ENCODE peak calls at places on chromosome 3, in ten cellular contexts. C, N, G, D, L, Z, W, U, X and P are unnamed samples.

GRCh38 chr3:182740710-182741109 is 52.6 kb upstream of the ATP11B start:
- DNase-seq in C (no peak), N (no peak), G (no peak), D (no peak), L (no peak), Z (no peak), W (no peak), U (no peak), X (no peak), P (no peak)

GRCh38 chr3:31610700-31611275 is 78.1 kb downstream of the STT3B start:
- DNase-seq in C (peak), N (peak), G (no peak), D (no peak), L (no peak), Z (no peak), W (no peak), U (peak), X (no peak), P (no peak)

GRCh38 chr3:139529624-139530023 is 9.9 kb downstream of the RBP1 start:
- DNase-seq in C (no peak), N (no peak), G (no peak), D (no peak), L (no peak), Z (no peak), W (no peak), U (no peak), X (no peak), P (no peak)

GRCh38 chr3:94146455-94146854 is 83.6 kb downstream of the NSUN3 start:
- DNase-seq in C (no peak), N (no peak), G (no peak), D (no peak), L (no peak), Z (no peak), W (no peak), U (no peak), X (no peak), P (no peak)

GRCh38 chr3:114496021-114496434 is 202.2 kb downstream of the TIGIT start:
- DNase-seq in C (no peak), N (peak), G (peak), D (no peak), L (no peak), Z (no peak), W (no peak), U (peak), X (no peak), P (no peak)

GRCh38 chr3:61718565-61718964 is 157.2 kb downstream of the PTPRG start:
- DNase-seq in C (no peak), N (no peak), G (no peak), D (no peak), L (no peak), Z (no peak), W (no peak), U (no peak), X (no peak), P (no peak)

GRCh38 chr3:39810647-39811161 is 1.3 kb downstream of the MYRIP start:
- DNase-seq in C (no peak), N (no peak), G (no peak), D (no peak), L (no peak), Z (no peak), W (no peak), U (no peak), X (no peak), P (peak)

GRCh38 chr3:119359476-119359998 is 65.4 kb downstream of the ARHGAP31 start:
- DNase-seq in C (no peak), N (no peak), G (no peak), D (no peak), L (no peak), Z (no peak), W (no peak), U (no peak), X (no peak), P (no peak)

GRCh38 chr3:66405701-66406091 is 95.1 kb downstream of the LRIG1 start:
- DNase-seq in C (no peak), N (peak), G (no peak), D (no peak), L (no peak), Z (peak), W (no peak), U (peak), X (no peak), P (no peak)

GRCh38 chr3:197942956-197943556 is 6.9 kb upstream of the RPL35A start:
- DNase-seq in C (peak), N (no peak), G (no peak), D (no peak), L (no peak), Z (no peak), W (no peak), U (peak), X (no peak), P (no peak)

GRCh38 chr3:44915702-44916438 is 41.5 kb downstream of the TGM4 start:
- DNase-seq in C (peak), N (no peak), G (no peak), D (no peak), L (no peak), Z (no peak), W (no peak), U (peak), X (no peak), P (no peak)

GRCh38 chr3:141052570-141053069 is 1.5 kb downstream of the SPSB4 start:
- DNase-seq in C (peak), N (no peak), G (no peak), D (no peak), L (no peak), Z (no peak), W (no peak), U (no peak), X (no peak), P (peak)

GRCh38 chr3:122353901-122354401 is 28.9 kb downstream of the CSTA start:
- DNase-seq in C (no peak), N (no peak), G (no peak), D (no peak), L (no peak), Z (no peak), W (no peak), U (no peak), X (no peak), P (no peak)

GRCh38 chr3:19364150-19364549 is 215.8 kb downstream of the KCNH8 start:
- DNase-seq in C (no peak), N (no peak), G (no peak), D (no peak), L (no peak), Z (no peak), W (no peak), U (no peak), X (no peak), P (no peak)

GRCh38 chr3:122188758-122189157 is 5.3 kb downstream of the CASR start:
- DNase-seq in C (no peak), N (no peak), G (no peak), D (no peak), L (no peak), Z (no peak), W (no peak), U (no peak), X (no peak), P (no peak)

GRCh38 chr3:69088033-69088432 is 3.3 kb downstream of the ARL6IP5 start:
- DNase-seq in C (no peak), N (no peak), G (no peak), D (no peak), L (no peak), Z (no peak), W (no peak), U (peak), X (no peak), P (no peak)
- TF ChIP-seq CTCF in C (no peak), N (no peak), G (no peak), D (peak), L (no peak), Z (no peak), W (no peak), U (peak), X (no peak), P (no peak)

DNA sequence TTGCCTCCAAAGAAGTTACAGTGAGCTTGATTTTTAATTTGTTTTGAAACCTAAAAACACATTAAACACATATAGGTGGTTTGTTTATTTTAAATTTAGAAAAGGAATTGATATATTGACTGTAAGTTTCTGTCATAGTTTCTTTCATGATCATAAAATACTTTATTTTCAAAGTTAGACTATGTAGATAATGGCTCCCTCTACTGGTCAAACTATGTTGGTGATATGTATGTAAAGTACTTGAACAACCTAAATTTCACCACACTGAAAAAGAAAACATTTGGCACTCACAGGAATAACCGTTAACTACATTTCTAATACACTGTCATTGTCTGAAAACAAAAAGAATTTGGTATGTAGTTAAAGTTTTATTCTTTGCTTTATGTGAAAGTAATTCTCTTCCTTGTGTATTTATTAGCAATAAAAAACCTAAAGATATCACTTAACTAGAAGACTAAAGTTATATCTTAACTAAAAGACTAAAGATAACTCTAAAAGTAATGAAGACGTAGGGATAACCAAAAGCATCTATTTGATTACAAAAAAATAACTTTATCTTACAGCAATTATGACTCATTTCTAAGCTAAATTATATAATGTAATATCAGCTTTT is 427.5 kb downstream of the VGLL3 start:
- DNase-seq in C (no peak), N (peak), G (peak), D (no peak), L (no peak), Z (no peak), W (no peak), U (peak), X (no peak), P (no peak)
- TF ChIP-seq CTCF in C (peak), N (peak), G (peak), D (peak), L (peak), Z (no peak), W (peak), U (peak), X (peak), P (peak)

GRCh38 chr3:172303941-172304558 is 144.2 kb downstream of the GHSR start:
- DNase-seq in C (no peak), N (no peak), G (no peak), D (no peak), L (no peak), Z (no peak), W (no peak), U (no peak), X (no peak), P (no peak)
- TF ChIP-seq CTCF in C (no peak), N (no peak), G (peak), D (peak), L (no peak), Z (no peak), W (no peak), U (peak), X (peak), P (no peak)

DNA sequence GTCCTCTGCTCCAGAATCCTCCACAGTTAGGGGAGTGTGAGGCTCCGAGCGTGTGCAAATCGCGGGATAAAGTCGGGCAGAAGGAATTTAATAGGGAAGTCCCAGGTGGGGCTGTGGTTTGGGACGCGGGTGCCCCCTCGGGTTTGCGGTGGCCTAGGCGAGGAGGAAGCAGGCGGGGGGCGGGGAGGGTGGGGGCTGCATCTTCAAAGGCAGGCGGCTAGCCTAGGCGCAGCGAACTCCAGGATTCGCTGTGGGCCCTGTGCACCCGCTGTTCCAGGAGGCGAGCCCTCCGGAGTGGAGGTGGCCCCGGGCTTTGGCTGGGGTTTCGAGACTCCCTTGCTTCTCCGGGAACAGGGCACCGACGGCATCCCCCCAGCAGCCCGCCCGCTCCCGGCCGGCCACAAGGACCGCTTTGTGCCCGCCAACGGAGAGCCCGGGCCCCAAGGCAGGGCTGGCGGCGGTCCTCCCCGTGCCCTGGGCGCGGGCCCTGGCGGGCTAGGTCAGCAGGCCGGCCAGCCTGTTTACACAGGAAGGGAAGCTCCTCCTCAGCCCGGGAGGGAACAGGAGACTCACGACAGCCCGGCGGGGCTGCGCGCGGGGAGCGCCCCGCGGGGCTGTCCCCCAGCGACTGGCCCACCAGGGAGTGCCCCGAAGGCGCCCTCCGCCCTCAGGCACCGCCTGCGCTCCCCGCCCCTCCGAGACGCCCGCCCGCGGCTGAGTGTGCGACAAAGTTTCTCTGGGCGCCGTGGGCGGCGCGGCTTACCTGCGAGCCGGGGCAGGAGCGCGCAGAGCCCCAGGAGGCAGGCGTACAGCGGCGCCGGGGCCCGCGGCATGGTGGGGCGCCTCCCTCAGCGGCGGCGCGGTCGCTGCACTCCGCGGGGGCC is 755 bp downstream of the ITGB5 start:
- DNase-seq in C (peak), N (no peak), G (no peak), D (no peak), L (peak), Z (peak), W (peak), U (peak), X (no peak), P (peak)
- TF ChIP-seq CTCF in C (no peak), N (no peak), G (no peak), D (peak), L (no peak), Z (no peak), W (no peak), U (no peak), X (peak), P (no peak)

GRCh38 chr3:72567976-72568560 is 280.2 kb downstream of the SHQ1 start:
- DNase-seq in C (no peak), N (no peak), G (no peak), D (no peak), L (no peak), Z (no peak), W (no peak), U (no peak), X (no peak), P (no peak)
- TF ChIP-seq CTCF in C (no peak), N (no peak), G (no peak), D (no peak), L (no peak), Z (no peak), W (no peak), U (no peak), X (no peak), P (no peak)

GRCh38 chr3:41076399-41076798 is 122.9 kb upstream of the CTNNB1 start:
- DNase-seq in C (no peak), N (no peak), G (no peak), D (no peak), L (no peak), Z (no peak), W (no peak), U (no peak), X (no peak), P (no peak)

GRCh38 chr3:41073190-41073589 is 126.1 kb upstream of the CTNNB1 start:
- DNase-seq in C (no peak), N (no peak), G (no peak), D (no peak), L (no peak), Z (no peak), W (no peak), U (peak), X (no peak), P (no peak)

DNA sequence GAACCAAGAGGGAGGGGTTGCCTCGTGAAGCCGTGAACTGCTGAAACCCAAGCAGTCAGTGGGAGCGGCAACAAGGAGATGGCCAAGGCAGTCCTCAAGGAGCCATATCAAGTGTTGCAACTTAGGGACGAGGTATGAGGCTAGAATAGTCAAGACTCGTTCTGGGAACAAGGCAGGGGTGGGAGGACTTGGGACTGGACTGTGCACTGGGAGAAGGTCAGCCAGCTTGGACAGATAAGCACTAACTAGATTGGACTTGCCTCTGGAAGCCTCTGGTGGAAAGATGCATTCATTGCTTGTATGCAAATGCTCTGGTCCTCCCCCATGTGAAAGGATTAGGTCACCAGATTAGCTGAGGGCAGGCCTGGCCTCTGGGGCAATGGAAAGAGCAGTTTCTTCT is 123.3 kb upstream of the CTNNB1 start:
- DNase-seq in C (no peak), N (no peak), G (no peak), D (no peak), L (no peak), Z (peak), W (no peak), U (peak), X (no peak), P (no peak)
- TF ChIP-seq CTCF in C (no peak), N (no peak), G (no peak), D (no peak), L (no peak), Z (no peak), W (no peak), U (no peak), X (no peak), P (no peak)

GRCh38 chr3:147356909-147357733 is 49.2 kb downstream of the ZIC4 start:
- DNase-seq in C (peak), N (no peak), G (no peak), D (no peak), L (no peak), Z (no peak), W (no peak), U (no peak), X (no peak), P (no peak)
- TF ChIP-seq CTCF in C (peak), N (no peak), G (peak), D (peak), L (no peak), Z (no peak), W (no peak), U (peak), X (peak), P (no peak)

DNA sequence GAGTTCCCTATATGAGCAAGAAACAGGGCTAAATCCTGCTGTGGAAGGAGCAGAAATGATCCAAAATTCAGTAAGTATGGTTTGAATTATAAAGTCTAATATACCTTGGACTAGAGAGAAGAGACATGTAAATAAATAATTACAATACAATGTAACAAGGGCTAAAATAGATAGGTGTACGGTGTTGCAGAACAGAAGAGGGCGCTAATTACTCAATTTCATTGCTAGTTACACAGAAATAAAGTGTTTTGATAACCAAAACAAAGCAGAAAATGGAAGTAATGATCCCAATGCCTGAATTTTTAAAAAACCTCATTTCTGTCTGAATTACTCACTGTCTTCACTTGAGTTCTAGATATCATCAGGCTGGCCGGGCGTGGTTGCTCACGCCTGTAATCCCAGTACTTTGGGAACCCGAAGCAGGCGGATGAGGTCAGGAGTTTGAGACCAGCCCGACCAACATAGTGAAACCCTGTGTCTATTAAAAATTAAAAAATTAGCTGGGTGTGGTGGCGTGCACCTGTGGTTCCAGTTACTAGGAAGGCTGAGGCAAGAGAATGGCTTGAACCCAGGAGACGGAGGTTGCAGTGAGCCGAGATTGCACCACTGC is 8.3 kb upstream of the PLCH1 start:
- DNase-seq in C (no peak), N (no peak), G (no peak), D (no peak), L (no peak), Z (no peak), W (no peak), U (peak), X (no peak), P (no peak)
- TF ChIP-seq CTCF in C (peak), N (peak), G (peak), D (peak), L (no peak), Z (no peak), W (peak), U (peak), X (peak), P (no peak)